ENCODE peak calls at places on chromosomes 2 and 18, in ten cellular contexts. One of them, this sample, is unnamed. For H3K36me3, the result is how much of the 10 kb centered on the place peaks cover.

GRCh38 chr2:176129013-176129796 is at the start of gene HOXD8:
- DNase-seq in fibroblast of lung: peak
- DNase-seq in CD4-positive, CD25-positive, alpha-beta regulatory T cell: no peak
- DNase-seq in neural progenitor cell: peak
- DNase-seq in aorta: peak
- DNase-seq in lower lobe of right lung: no peak
- DNase-seq in upper lobe of left lung: no peak
- DNase-seq in naive thymus-derived CD4-positive, alpha-beta T cell: no peak
- DNase-seq in sigmoid colon: peak
- DNase-seq in upper lobe of right lung: peak
- DNase-seq in this sample: no peak

GRCh38 chr2:38377501-38378258 is 607 bp upstream of the ATL2 start:
- DNase-seq in upper lobe of right lung: no peak
- DNase-seq in lower lobe of right lung: no peak
- DNase-seq in aorta: no peak
- DNase-seq in upper lobe of left lung: no peak
- DNase-seq in sigmoid colon: no peak
- DNase-seq in naive thymus-derived CD4-positive, alpha-beta T cell: no peak
- DNase-seq in neural progenitor cell: no peak
- DNase-seq in CD4-positive, CD25-positive, alpha-beta regulatory T cell: no peak
- DNase-seq in fibroblast of lung: peak
- DNase-seq in this sample: peak

GRCh38 chr2:236940497-236940896 is 145.2 kb upstream of the COPS8 start:
- DNase-seq in naive thymus-derived CD4-positive, alpha-beta T cell: no peak
- DNase-seq in sigmoid colon: no peak
- DNase-seq in CD4-positive, CD25-positive, alpha-beta regulatory T cell: no peak
- DNase-seq in fibroblast of lung: no peak
- DNase-seq in aorta: no peak
- DNase-seq in lower lobe of right lung: no peak
- DNase-seq in upper lobe of right lung: no peak
- DNase-seq in neural progenitor cell: no peak
- DNase-seq in upper lobe of left lung: no peak
- DNase-seq in this sample: no peak

GRCh38 chr2:236168110-236169067 is at the start of gene GBX2:
- DNase-seq in neural progenitor cell: peak
- DNase-seq in CD4-positive, CD25-positive, alpha-beta regulatory T cell: no peak
- DNase-seq in fibroblast of lung: peak
- DNase-seq in upper lobe of left lung: no peak
- DNase-seq in lower lobe of right lung: no peak
- DNase-seq in aorta: peak
- DNase-seq in naive thymus-derived CD4-positive, alpha-beta T cell: no peak
- DNase-seq in upper lobe of right lung: peak
- DNase-seq in sigmoid colon: peak
- DNase-seq in this sample: no peak

GRCh38 chr18:61943175-61943964 is 50.6 kb upstream of the RNF152 start:
- DNase-seq in sigmoid colon: no peak
- DNase-seq in lower lobe of right lung: no peak
- DNase-seq in upper lobe of left lung: no peak
- DNase-seq in upper lobe of right lung: no peak
- DNase-seq in aorta: no peak
- DNase-seq in fibroblast of lung: no peak
- DNase-seq in naive thymus-derived CD4-positive, alpha-beta T cell: no peak
- DNase-seq in neural progenitor cell: no peak
- DNase-seq in CD4-positive, CD25-positive, alpha-beta regulatory T cell: no peak
- DNase-seq in this sample: no peak

GRCh38 chr2:85913854-85914524 is 25.2 kb upstream of the ST3GAL5 start:
- DNase-seq in naive thymus-derived CD4-positive, alpha-beta T cell: no peak
- DNase-seq in sigmoid colon: no peak
- DNase-seq in upper lobe of right lung: no peak
- DNase-seq in fibroblast of lung: peak
- DNase-seq in lower lobe of right lung: no peak
- DNase-seq in neural progenitor cell: no peak
- DNase-seq in upper lobe of left lung: no peak
- DNase-seq in aorta: no peak
- DNase-seq in CD4-positive, CD25-positive, alpha-beta regulatory T cell: no peak
- DNase-seq in this sample: no peak

GRCh38 chr18:49733896-49734585 is 79.3 kb downstream of the ACAA2 start:
- DNase-seq in CD4-positive, CD25-positive, alpha-beta regulatory T cell: no peak
- DNase-seq in naive thymus-derived CD4-positive, alpha-beta T cell: no peak
- DNase-seq in sigmoid colon: no peak
- DNase-seq in fibroblast of lung: no peak
- DNase-seq in neural progenitor cell: no peak
- DNase-seq in upper lobe of right lung: no peak
- DNase-seq in upper lobe of left lung: no peak
- DNase-seq in aorta: no peak
- DNase-seq in lower lobe of right lung: no peak
- DNase-seq in this sample: no peak

GRCh38 chr18:37421349-37422080 is 144.1 kb downstream of the CELF4 start:
- DNase-seq in upper lobe of right lung: no peak
- DNase-seq in CD4-positive, CD25-positive, alpha-beta regulatory T cell: no peak
- DNase-seq in upper lobe of left lung: no peak
- DNase-seq in naive thymus-derived CD4-positive, alpha-beta T cell: no peak
- DNase-seq in lower lobe of right lung: no peak
- DNase-seq in sigmoid colon: no peak
- DNase-seq in fibroblast of lung: no peak
- DNase-seq in aorta: no peak
- DNase-seq in neural progenitor cell: no peak
- DNase-seq in this sample: no peak

GRCh38 chr2:54704238-54704637 is 19.2 kb upstream of the EML6 start:
- DNase-seq in lower lobe of right lung: no peak
- DNase-seq in sigmoid colon: no peak
- DNase-seq in naive thymus-derived CD4-positive, alpha-beta T cell: no peak
- DNase-seq in aorta: no peak
- DNase-seq in CD4-positive, CD25-positive, alpha-beta regulatory T cell: no peak
- DNase-seq in upper lobe of right lung: no peak
- DNase-seq in fibroblast of lung: no peak
- DNase-seq in upper lobe of left lung: no peak
- DNase-seq in neural progenitor cell: no peak
- DNase-seq in this sample: no peak

GRCh38 chr2:177998006-177998405 is 74.6 kb downstream of the PDE11A start:
- DNase-seq in CD4-positive, CD25-positive, alpha-beta regulatory T cell: no peak
- DNase-seq in fibroblast of lung: no peak
- DNase-seq in upper lobe of right lung: no peak
- DNase-seq in sigmoid colon: no peak
- DNase-seq in upper lobe of left lung: no peak
- DNase-seq in neural progenitor cell: no peak
- DNase-seq in lower lobe of right lung: no peak
- DNase-seq in aorta: no peak
- DNase-seq in naive thymus-derived CD4-positive, alpha-beta T cell: no peak
- DNase-seq in this sample: peak

GRCh38 chr2:111028720-111029119 is 92.0 kb upstream of the BCL2L11 start:
- DNase-seq in upper lobe of left lung: no peak
- DNase-seq in CD4-positive, CD25-positive, alpha-beta regulatory T cell: no peak
- DNase-seq in upper lobe of right lung: no peak
- DNase-seq in aorta: no peak
- DNase-seq in fibroblast of lung: peak
- DNase-seq in neural progenitor cell: no peak
- DNase-seq in sigmoid colon: no peak
- DNase-seq in naive thymus-derived CD4-positive, alpha-beta T cell: no peak
- DNase-seq in lower lobe of right lung: no peak
- DNase-seq in this sample: no peak

GRCh38 chr2:201263774-201264173 is 3.4 kb downstream of the CASP8 start:
- DNase-seq in CD4-positive, CD25-positive, alpha-beta regulatory T cell: peak
- DNase-seq in upper lobe of left lung: no peak
- DNase-seq in aorta: no peak
- DNase-seq in lower lobe of right lung: no peak
- DNase-seq in fibroblast of lung: no peak
- DNase-seq in upper lobe of right lung: no peak
- DNase-seq in sigmoid colon: no peak
- DNase-seq in naive thymus-derived CD4-positive, alpha-beta T cell: no peak
- DNase-seq in neural progenitor cell: no peak
- DNase-seq in this sample: no peak
- H3K4me3 ChIP-seq in CD4-positive, CD25-positive, alpha-beta regulatory T cell: peak
- H3K4me3 ChIP-seq in upper lobe of left lung: no peak
- H3K4me3 ChIP-seq in aorta: no peak
- H3K4me3 ChIP-seq in lower lobe of right lung: no peak
- H3K4me3 ChIP-seq in fibroblast of lung: no peak
- H3K4me3 ChIP-seq in upper lobe of right lung: no peak
- H3K4me3 ChIP-seq in sigmoid colon: no peak
- H3K4me3 ChIP-seq in naive thymus-derived CD4-positive, alpha-beta T cell: peak
- H3K4me3 ChIP-seq in neural progenitor cell: no peak
- H3K4me3 ChIP-seq in this sample: no peak

GRCh38 chr18:9130195-9130594 is 6.4 kb upstream of the ANKRD12 start:
- DNase-seq in upper lobe of left lung: no peak
- DNase-seq in CD4-positive, CD25-positive, alpha-beta regulatory T cell: no peak
- DNase-seq in lower lobe of right lung: no peak
- DNase-seq in fibroblast of lung: no peak
- DNase-seq in upper lobe of right lung: no peak
- DNase-seq in sigmoid colon: no peak
- DNase-seq in neural progenitor cell: no peak
- DNase-seq in aorta: no peak
- DNase-seq in naive thymus-derived CD4-positive, alpha-beta T cell: no peak
- DNase-seq in this sample: no peak
- H3K36me3 ChIP-seq in upper lobe of left lung: under half
- H3K36me3 ChIP-seq in CD4-positive, CD25-positive, alpha-beta regulatory T cell: half or more
- H3K36me3 ChIP-seq in lower lobe of right lung: half or more
- H3K36me3 ChIP-seq in fibroblast of lung: under half
- H3K36me3 ChIP-seq in upper lobe of right lung: half or more
- H3K36me3 ChIP-seq in sigmoid colon: under half
- H3K36me3 ChIP-seq in neural progenitor cell: under half
- H3K36me3 ChIP-seq in aorta: under half
- H3K36me3 ChIP-seq in naive thymus-derived CD4-positive, alpha-beta T cell: half or more
- H3K36me3 ChIP-seq in this sample: under half

GRCh38 chr18:77899972-77900754 is 650.5 kb downstream of the GALR1 start:
- DNase-seq in neural progenitor cell: peak
- DNase-seq in upper lobe of left lung: peak
- DNase-seq in naive thymus-derived CD4-positive, alpha-beta T cell: peak
- DNase-seq in CD4-positive, CD25-positive, alpha-beta regulatory T cell: peak
- DNase-seq in lower lobe of right lung: no peak
- DNase-seq in sigmoid colon: no peak
- DNase-seq in upper lobe of right lung: no peak
- DNase-seq in fibroblast of lung: peak
- DNase-seq in aorta: no peak
- DNase-seq in this sample: no peak
- H3K4me3 ChIP-seq in neural progenitor cell: peak
- H3K4me3 ChIP-seq in upper lobe of left lung: peak
- H3K4me3 ChIP-seq in naive thymus-derived CD4-positive, alpha-beta T cell: peak
- H3K4me3 ChIP-seq in CD4-positive, CD25-positive, alpha-beta regulatory T cell: no peak
- H3K4me3 ChIP-seq in lower lobe of right lung: peak
- H3K4me3 ChIP-seq in sigmoid colon: no peak
- H3K4me3 ChIP-seq in upper lobe of right lung: peak
- H3K4me3 ChIP-seq in fibroblast of lung: no peak
- H3K4me3 ChIP-seq in aorta: no peak
- H3K4me3 ChIP-seq in this sample: no peak

GRCh38 chr2:14448340-14448739 is 184.2 kb upstream of the LRATD1 start:
- DNase-seq in CD4-positive, CD25-positive, alpha-beta regulatory T cell: no peak
- DNase-seq in lower lobe of right lung: no peak
- DNase-seq in sigmoid colon: no peak
- DNase-seq in upper lobe of left lung: no peak
- DNase-seq in aorta: no peak
- DNase-seq in naive thymus-derived CD4-positive, alpha-beta T cell: no peak
- DNase-seq in fibroblast of lung: no peak
- DNase-seq in upper lobe of right lung: no peak
- DNase-seq in neural progenitor cell: no peak
- DNase-seq in this sample: no peak

GRCh38 chr2:14451312-14451711 is 181.2 kb upstream of the LRATD1 start:
- DNase-seq in aorta: no peak
- DNase-seq in CD4-positive, CD25-positive, alpha-beta regulatory T cell: no peak
- DNase-seq in upper lobe of right lung: no peak
- DNase-seq in neural progenitor cell: peak
- DNase-seq in upper lobe of left lung: no peak
- DNase-seq in lower lobe of right lung: no peak
- DNase-seq in sigmoid colon: no peak
- DNase-seq in naive thymus-derived CD4-positive, alpha-beta T cell: no peak
- DNase-seq in fibroblast of lung: no peak
- DNase-seq in this sample: no peak

GRCh38 chr2:14445670-14446069 is 186.8 kb upstream of the LRATD1 start:
- DNase-seq in sigmoid colon: no peak
- DNase-seq in naive thymus-derived CD4-positive, alpha-beta T cell: no peak
- DNase-seq in neural progenitor cell: no peak
- DNase-seq in lower lobe of right lung: no peak
- DNase-seq in upper lobe of left lung: no peak
- DNase-seq in upper lobe of right lung: no peak
- DNase-seq in CD4-positive, CD25-positive, alpha-beta regulatory T cell: no peak
- DNase-seq in aorta: no peak
- DNase-seq in fibroblast of lung: no peak
- DNase-seq in this sample: no peak
- H3K36me3 ChIP-seq in sigmoid colon: under half
- H3K36me3 ChIP-seq in naive thymus-derived CD4-positive, alpha-beta T cell: under half
- H3K36me3 ChIP-seq in neural progenitor cell: under half
- H3K36me3 ChIP-seq in lower lobe of right lung: under half
- H3K36me3 ChIP-seq in upper lobe of left lung: under half
- H3K36me3 ChIP-seq in upper lobe of right lung: under half
- H3K36me3 ChIP-seq in CD4-positive, CD25-positive, alpha-beta regulatory T cell: under half
- H3K36me3 ChIP-seq in aorta: under half
- H3K36me3 ChIP-seq in fibroblast of lung: under half
- H3K36me3 ChIP-seq in this sample: under half

GRCh38 chr2:210356944-210357343 is 42.0 kb upstream of the MYL1 start:
- DNase-seq in fibroblast of lung: no peak
- DNase-seq in aorta: no peak
- DNase-seq in sigmoid colon: peak
- DNase-seq in upper lobe of right lung: no peak
- DNase-seq in lower lobe of right lung: no peak
- DNase-seq in naive thymus-derived CD4-positive, alpha-beta T cell: no peak
- DNase-seq in CD4-positive, CD25-positive, alpha-beta regulatory T cell: no peak
- DNase-seq in upper lobe of left lung: no peak
- DNase-seq in neural progenitor cell: no peak
- DNase-seq in this sample: no peak
- H3K4me3 ChIP-seq in fibroblast of lung: no peak
- H3K4me3 ChIP-seq in aorta: no peak
- H3K4me3 ChIP-seq in sigmoid colon: no peak
- H3K4me3 ChIP-seq in upper lobe of right lung: no peak
- H3K4me3 ChIP-seq in lower lobe of right lung: no peak
- H3K4me3 ChIP-seq in naive thymus-derived CD4-positive, alpha-beta T cell: no peak
- H3K4me3 ChIP-seq in CD4-positive, CD25-positive, alpha-beta regulatory T cell: no peak
- H3K4me3 ChIP-seq in upper lobe of left lung: no peak
- H3K4me3 ChIP-seq in neural progenitor cell: no peak
- H3K4me3 ChIP-seq in this sample: no peak

DNA sequence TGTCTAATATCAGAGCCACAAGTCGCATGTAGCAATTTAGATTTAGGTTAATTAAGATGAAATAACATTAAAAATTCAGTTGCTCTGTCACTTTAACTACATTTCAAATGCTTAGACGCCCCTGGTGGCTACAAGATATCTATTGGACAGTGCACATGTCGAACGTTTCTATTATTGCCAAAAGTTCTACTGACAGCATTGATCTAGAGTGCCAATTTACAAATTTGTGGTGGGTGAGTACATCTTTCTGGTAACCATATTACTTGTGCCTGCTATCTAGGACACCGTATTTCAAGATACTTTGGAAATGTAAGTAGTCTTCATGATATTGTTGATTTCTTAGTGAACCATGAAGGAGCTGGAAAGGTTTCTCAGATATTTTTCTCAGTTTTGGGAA is 20.3 kb downstream of the PIK3C3 start:
- DNase-seq in lower lobe of right lung: no peak
- DNase-seq in upper lobe of left lung: no peak
- DNase-seq in aorta: no peak
- DNase-seq in CD4-positive, CD25-positive, alpha-beta regulatory T cell: no peak
- DNase-seq in neural progenitor cell: no peak
- DNase-seq in naive thymus-derived CD4-positive, alpha-beta T cell: no peak
- DNase-seq in fibroblast of lung: no peak
- DNase-seq in upper lobe of right lung: no peak
- DNase-seq in sigmoid colon: no peak
- DNase-seq in this sample: no peak
- H3K36me3 ChIP-seq in lower lobe of right lung: under half
- H3K36me3 ChIP-seq in upper lobe of left lung: under half
- H3K36me3 ChIP-seq in aorta: under half
- H3K36me3 ChIP-seq in CD4-positive, CD25-positive, alpha-beta regulatory T cell: under half
- H3K36me3 ChIP-seq in neural progenitor cell: under half
- H3K36me3 ChIP-seq in naive thymus-derived CD4-positive, alpha-beta T cell: under half
- H3K36me3 ChIP-seq in fibroblast of lung: under half
- H3K36me3 ChIP-seq in upper lobe of right lung: under half
- H3K36me3 ChIP-seq in sigmoid colon: under half
- H3K36me3 ChIP-seq in this sample: under half